ENCODE peak calls at places on chromosome 20, in seven cellular contexts. G is pulmonary artery endothelial cell; Y is RWPE1; F is mucosa of gallbladder; O is activated CD4-positive, alpha-beta T cell treated with anti-CD3 and anti-CD28 coated beads, Interleukin-2, amount 10 ng/mL, durations not matched to agents 7 days and 5 days; P is activated T-helper 1 cell treated with Interleukin-2 at 50 U/mL for 16 hours; L is NCI-H1417. Z is an unnamed sample.

GRCh38 chr20:63066506-63067265 is 59.9 kb upstream of the BHLHE23 start:
- DNase-seq in G (no peak), Y (no peak), F (no peak), O (no peak), P (no peak), L (no peak), Z (no peak)

GRCh38 chr20:11195169-11195568 is 521.4 kb upstream of the JAG1 start:
- DNase-seq in G (no peak), Y (no peak), F (no peak), O (no peak), P (no peak), L (peak), Z (no peak)

GRCh38 chr20:36465109-36466080 is 75.9 kb upstream of the MYL9 start:
- DNase-seq in G (no peak), Y (peak), F (no peak), O (peak), P (peak), L (no peak), Z (no peak)

GRCh38 chr20:37521091-37521771 is at the start of gene NNAT:
- DNase-seq in G (no peak), Y (no peak), F (no peak), O (no peak), P (no peak), L (no peak), Z (no peak)

GRCh38 chr20:63215101-63216040 is 560 bp downstream of the YTHDF1 start:
- DNase-seq in G (peak), Y (peak), F (no peak), O (peak), P (no peak), L (no peak), Z (peak)

GRCh38 chr20:33971147-33971775 is 22.4 kb upstream of the RALY start:
- DNase-seq in G (no peak), Y (no peak), F (peak), O (no peak), P (no peak), L (no peak), Z (no peak)

GRCh38 chr20:52137850-52138249 is 53.7 kb downstream of the ZFP64 start:
- DNase-seq in G (no peak), Y (no peak), F (no peak), O (no peak), P (no peak), L (no peak), Z (no peak)

GRCh38 chr20:52104546-52105044 is 87.0 kb downstream of the ZFP64 start:
- DNase-seq in G (no peak), Y (peak), F (no peak), O (no peak), P (no peak), L (no peak), Z (no peak)

GRCh38 chr20:5024103-5024502 is 22.8 kb upstream of the SLC23A2 start:
- DNase-seq in G (no peak), Y (no peak), F (no peak), O (no peak), P (no peak), L (no peak), Z (no peak)

GRCh38 chr20:44208165-44208564 is 2.4 kb downstream of the OSER1 start:
- DNase-seq in G (no peak), Y (no peak), F (no peak), O (no peak), P (no peak), L (no peak), Z (no peak)

GRCh38 chr20:56166781-56167465 is 81.6 kb upstream of the MC3R start:
- DNase-seq in G (no peak), Y (no peak), F (no peak), O (no peak), P (no peak), L (peak), Z (peak)

GRCh38 chr20:32960849-32961731 is 43.1 kb downstream of the SUN5 start:
- DNase-seq in G (no peak), Y (no peak), F (no peak), O (no peak), P (no peak), L (no peak), Z (no peak)

GRCh38 chr20:2697768-2698167 is 5.2 kb downstream of the EBF4 start:
- DNase-seq in G (no peak), Y (no peak), F (no peak), O (no peak), P (no peak), L (no peak), Z (no peak)

GRCh38 chr20:18050628-18051027 is 7.1 kb downstream of the OVOL2 start:
- DNase-seq in G (no peak), Y (no peak), F (no peak), O (no peak), P (no peak), L (no peak), Z (no peak)

GRCh38 chr20:3041818-3042504 is 1.5 kb upstream of the GNRH2 start:
- DNase-seq in G (no peak), Y (no peak), F (no peak), O (no peak), P (no peak), L (peak), Z (peak)

GRCh38 chr20:31535298-31535697 is 21.1 kb downstream of the HM13 start:
- DNase-seq in G (no peak), Y (no peak), F (no peak), O (no peak), P (no peak), L (no peak), Z (no peak)

GRCh38 chr20:10922521-10922920 is 248.7 kb upstream of the JAG1 start:
- DNase-seq in G (no peak), Y (no peak), F (no peak), O (no peak), P (no peak), L (no peak), Z (no peak)

Z was measured in NCI-H2081.